ENCODE peak calls at places on chromosomes 1 and 21, in seven cellular contexts. One of them, this sample, is unnamed.
A peak's percentile ranks its signal among the peaks of the same experiment; 100 is the strongest.

GRCh38 chr1:95384570-95384969 is 150.6 kb downstream of the RWDD3 start:
- DNase-seq in PC-3: peak; percentile 36
- DNase-seq in T47D: peak; percentile 59
- DNase-seq in LoVo: peak; percentile 46
- DNase-seq in ELR: peak; percentile 24
- DNase-seq in T-helper 2 cell: no peak
- DNase-seq in AG09309: no peak
- DNase-seq in this sample: no peak

GRCh38 chr1:161160763-161161162 is 1.5 kb downstream of the USP21 start:
- DNase-seq in PC-3: no peak
- DNase-seq in T47D: no peak
- DNase-seq in LoVo: no peak
- DNase-seq in ELR: no peak
- DNase-seq in T-helper 2 cell: no peak
- DNase-seq in AG09309: no peak
- DNase-seq in this sample: no peak

GRCh38 chr1:169271094-169271493 is 96.5 kb downstream of the NME7 start:
- DNase-seq in PC-3: peak; percentile 50
- DNase-seq in T47D: no peak
- DNase-seq in LoVo: no peak
- DNase-seq in ELR: no peak
- DNase-seq in T-helper 2 cell: no peak
- DNase-seq in AG09309: no peak
- DNase-seq in this sample: no peak

GRCh38 chr1:15178571-15179484 is 25.3 kb downstream of the TMEM51 start:
- DNase-seq in PC-3: peak; percentile 94
- DNase-seq in T47D: no peak
- DNase-seq in LoVo: peak; percentile 37
- DNase-seq in ELR: peak; percentile 96
- DNase-seq in T-helper 2 cell: no peak
- DNase-seq in AG09309: peak; percentile 72
- DNase-seq in this sample: peak; percentile 21

GRCh38 chr1:41898191-41898713 is 20.5 kb downstream of the HIVEP3 start:
- DNase-seq in PC-3: peak; percentile 54
- DNase-seq in T47D: no peak
- DNase-seq in LoVo: no peak
- DNase-seq in ELR: peak; percentile 70
- DNase-seq in T-helper 2 cell: no peak
- DNase-seq in AG09309: no peak
- DNase-seq in this sample: no peak

GRCh38 chr1:201318504-201319340 is 35.4 kb downstream of the PKP1 start:
- DNase-seq in PC-3: no peak
- DNase-seq in T47D: no peak
- DNase-seq in LoVo: no peak
- DNase-seq in ELR: no peak
- DNase-seq in T-helper 2 cell: no peak
- DNase-seq in AG09309: no peak
- DNase-seq in this sample: no peak

GRCh38 chr1:97145321-97145956 is 423.9 kb downstream of the PTBP2 start:
- DNase-seq in PC-3: no peak
- DNase-seq in T47D: no peak
- DNase-seq in LoVo: no peak
- DNase-seq in ELR: peak; percentile 22
- DNase-seq in T-helper 2 cell: no peak
- DNase-seq in AG09309: peak; percentile 94
- DNase-seq in this sample: peak; percentile 92

GRCh38 chr1:180267761-180268555 is 37.9 kb downstream of the LHX4 start:
- DNase-seq in PC-3: no peak
- DNase-seq in T47D: no peak
- DNase-seq in LoVo: no peak
- DNase-seq in ELR: no peak
- DNase-seq in T-helper 2 cell: no peak
- DNase-seq in AG09309: no peak
- DNase-seq in this sample: no peak

GRCh38 chr1:151972533-151973270 is 21.0 kb downstream of the S100A10 start:
- DNase-seq in PC-3: peak; percentile 91
- DNase-seq in T47D: peak; percentile 88
- DNase-seq in LoVo: peak; percentile 89
- DNase-seq in ELR: peak; percentile 90
- DNase-seq in T-helper 2 cell: no peak
- DNase-seq in AG09309: no peak
- DNase-seq in this sample: peak; percentile 52

GRCh38 chr1:22111620-22112019 is 31.3 kb downstream of the WNT4 start:
- DNase-seq in PC-3: no peak
- DNase-seq in T47D: no peak
- DNase-seq in LoVo: no peak
- DNase-seq in ELR: peak; percentile 58
- DNase-seq in T-helper 2 cell: no peak
- DNase-seq in AG09309: no peak
- DNase-seq in this sample: no peak

GRCh38 chr1:47578026-47578861 is 140.4 kb downstream of the FOXD2 start:
- DNase-seq in PC-3: peak; percentile 18
- DNase-seq in T47D: no peak
- DNase-seq in LoVo: peak; percentile 31
- DNase-seq in ELR: no peak
- DNase-seq in T-helper 2 cell: no peak
- DNase-seq in AG09309: no peak
- DNase-seq in this sample: no peak

GRCh38 chr1:200351826-200352549 is 57.8 kb downstream of the ZNF281 start:
- DNase-seq in PC-3: no peak
- DNase-seq in T47D: no peak
- DNase-seq in LoVo: no peak
- DNase-seq in ELR: peak; percentile 86
- DNase-seq in T-helper 2 cell: no peak
- DNase-seq in AG09309: peak; percentile 99
- DNase-seq in this sample: no peak

GRCh38 chr1:61873581-61873980 is 131.3 kb downstream of the PATJ start:
- DNase-seq in PC-3: no peak
- DNase-seq in T47D: no peak
- DNase-seq in LoVo: no peak
- DNase-seq in ELR: no peak
- DNase-seq in T-helper 2 cell: no peak
- DNase-seq in AG09309: no peak
- DNase-seq in this sample: no peak

GRCh38 chr1:85471558-85471957 is 6.6 kb upstream of the DDAH1 start:
- DNase-seq in PC-3: no peak
- DNase-seq in T47D: no peak
- DNase-seq in LoVo: no peak
- DNase-seq in ELR: no peak
- DNase-seq in T-helper 2 cell: no peak
- DNase-seq in AG09309: no peak
- DNase-seq in this sample: no peak

GRCh38 chr21:41781047-41781405 is 14.2 kb upstream of the RIPK4 start:
- DNase-seq in PC-3: no peak
- DNase-seq in T47D: no peak
- DNase-seq in LoVo: no peak
- DNase-seq in ELR: no peak
- DNase-seq in T-helper 2 cell: no peak
- DNase-seq in AG09309: no peak
- DNase-seq in this sample: no peak

GRCh38 chr1:156148236-156148635 is 5.1 kb upstream of the SEMA4A start:
- DNase-seq in PC-3: peak; percentile 1
- DNase-seq in T47D: no peak
- DNase-seq in LoVo: no peak
- DNase-seq in ELR: no peak
- DNase-seq in T-helper 2 cell: no peak
- DNase-seq in AG09309: no peak
- DNase-seq in this sample: no peak

GRCh38 chr1:240190881-240191385 is 99.2 kb downstream of the FMN2 start:
- DNase-seq in PC-3: peak; percentile 88
- DNase-seq in T47D: peak; percentile 80
- DNase-seq in LoVo: no peak
- DNase-seq in ELR: peak; percentile 94
- DNase-seq in T-helper 2 cell: no peak
- DNase-seq in AG09309: peak; percentile 97
- DNase-seq in this sample: peak; percentile 25

GRCh38 chr1:175504875-175505555 is 238.4 kb downstream of the TNR start:
- DNase-seq in PC-3: no peak
- DNase-seq in T47D: no peak
- DNase-seq in LoVo: no peak
- DNase-seq in ELR: no peak
- DNase-seq in T-helper 2 cell: no peak
- DNase-seq in AG09309: no peak
- DNase-seq in this sample: no peak

GRCh38 chr21:39217356-39218081 is 34.3 kb upstream of the PSMG1 start:
- DNase-seq in PC-3: no peak
- DNase-seq in T47D: no peak
- DNase-seq in LoVo: no peak
- DNase-seq in ELR: no peak
- DNase-seq in T-helper 2 cell: no peak
- DNase-seq in AG09309: no peak
- DNase-seq in this sample: peak; percentile 13

GRCh38 chr1:201385299-201385891 is 7.9 kb upstream of the TNNT2 start:
- DNase-seq in PC-3: peak; percentile 99
- DNase-seq in T47D: peak; percentile 82
- DNase-seq in LoVo: peak; percentile 47
- DNase-seq in ELR: peak; percentile 63
- DNase-seq in T-helper 2 cell: no peak
- DNase-seq in AG09309: no peak
- DNase-seq in this sample: peak; percentile 44

GRCh38 chr1:81543764-81544163 is 257.0 kb upstream of the ADGRL2 start:
- DNase-seq in PC-3: no peak
- DNase-seq in T47D: no peak
- DNase-seq in LoVo: no peak
- DNase-seq in ELR: no peak
- DNase-seq in T-helper 2 cell: no peak
- DNase-seq in AG09309: no peak
- DNase-seq in this sample: no peak